ENCODE peak calls at places on chromosomes 4 and X, in six cellular contexts. Q, V, E, F, S and D are unnamed samples.

GRCh38 chrX:48472851-48473717 is 2.9 kb upstream of the FTSJ1 start:
- DNase-seq in F (no peak), E (no peak), S (no peak), Q (no peak), V (no peak), D (no peak)

GRCh38 chr4:66943117-66943516 is 602.2 kb downstream of the CENPC start:
- DNase-seq in E (no peak), F (no peak), V (no peak), Q (no peak), S (no peak), D (no peak)

GRCh38 chrX:118666521-118666920 is 60.9 kb upstream of the IL13RA1 start:
- DNase-seq in S (no peak), V (no peak), F (no peak), Q (peak; percentile 33), E (no peak), D (no peak)

GRCh38 chr4:99437686-99438577 is 2.8 kb upstream of the ADH7 start:
- DNase-seq in S (no peak), E (no peak), V (no peak), F (no peak), Q (no peak), D (no peak)

GRCh38 chr4:63169836-63170235 is 1239.4 kb downstream of the TECRL start:
- DNase-seq in F (no peak), E (no peak), Q (no peak), V (no peak), S (no peak), D (no peak)

GRCh38 chrX:129938081-129938480 is 32.1 kb downstream of the UTP14A start:
- DNase-seq in E (no peak), Q (no peak), V (no peak), F (no peak), S (no peak), D (no peak)

GRCh38 chrX:135345328-135345645 is 36.0 kb downstream of the ETDC start:
- DNase-seq in F (peak; percentile 30), V (peak; percentile 58), S (peak; percentile 34), E (no peak), Q (no peak), D (peak; percentile 29)

GRCh38 chrX:129449141-129449540 is 74.1 kb downstream of the SMARCA1 start:
- DNase-seq in F (no peak), Q (peak; percentile 13), S (no peak), V (no peak), E (no peak), D (no peak)

GRCh38 chrX:85244411-85245210 is 820 bp downstream of the ZNF711 start:
- DNase-seq in V (peak; percentile 22), E (no peak), S (peak; percentile 18), Q (peak; percentile 18), F (peak; percentile 60), D (no peak)

GRCh38 chr4:15118281-15118680 is 116.0 kb downstream of the CPEB2 start:
- DNase-seq in E (no peak), S (peak; percentile 33), V (no peak), Q (peak; percentile 14), F (no peak), D (no peak)

GRCh38 chrX:675279-675886 is 44.8 kb downstream of the SHOX start:
- DNase-seq in V (no peak), F (no peak), E (no peak), Q (no peak), S (no peak), D (no peak)

GRCh38 chrX:103309860-103310591 is 764 bp downstream of the BEX2 start:
- DNase-seq in F (peak; percentile 56), S (no peak), Q (no peak), E (no peak), V (no peak), D (no peak)

GRCh38 chr4:74111990-74112389 is 13.0 kb upstream of the CXCL2 start:
- DNase-seq in Q (no peak), F (no peak), S (peak; percentile 93), V (no peak), E (peak; percentile 84), D (no peak)

DNA sequence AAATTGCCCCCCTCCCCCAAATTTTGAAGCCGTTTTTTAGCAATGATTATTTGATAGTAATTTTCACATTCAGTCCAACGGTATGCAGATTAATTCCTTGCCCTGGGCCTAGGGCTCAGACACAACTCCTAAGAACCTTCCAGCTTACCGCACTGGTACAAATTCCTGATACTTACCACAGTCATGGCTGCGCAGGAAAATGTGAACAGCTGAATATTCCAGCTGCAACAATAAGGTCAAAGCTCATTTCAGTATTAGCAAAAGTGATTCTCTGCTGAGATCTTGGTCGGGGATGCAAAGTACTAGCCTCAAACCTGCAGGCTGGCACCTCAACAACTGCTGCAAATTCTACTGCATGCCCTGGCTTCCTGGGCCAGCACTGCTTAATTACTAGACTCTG is 3.0 kb downstream of the ATP11C start:
- DNase-seq in Q (no peak), V (no peak), F (no peak), S (no peak), E (no peak), D (no peak)
- H3K4me3 ChIP-seq in Q (no peak overlapping the region), V (no peak overlapping the region), F (peak overlapping the region; percentile 59), S (no peak overlapping the region), E (no peak overlapping the region), D (no peak overlapping the region)

GRCh38 chrX:107272431-107272921 is 66.1 kb downstream of the DNAAF6 start:
- DNase-seq in E (no peak), S (no peak), F (peak; percentile 41), Q (peak; percentile 64), V (peak; percentile 33), D (no peak)
- TF ChIP-seq CTCF in E (no peak), S (no peak), F (no peak), Q (peak; percentile 72), V (no peak), D (no peak)

DNA sequence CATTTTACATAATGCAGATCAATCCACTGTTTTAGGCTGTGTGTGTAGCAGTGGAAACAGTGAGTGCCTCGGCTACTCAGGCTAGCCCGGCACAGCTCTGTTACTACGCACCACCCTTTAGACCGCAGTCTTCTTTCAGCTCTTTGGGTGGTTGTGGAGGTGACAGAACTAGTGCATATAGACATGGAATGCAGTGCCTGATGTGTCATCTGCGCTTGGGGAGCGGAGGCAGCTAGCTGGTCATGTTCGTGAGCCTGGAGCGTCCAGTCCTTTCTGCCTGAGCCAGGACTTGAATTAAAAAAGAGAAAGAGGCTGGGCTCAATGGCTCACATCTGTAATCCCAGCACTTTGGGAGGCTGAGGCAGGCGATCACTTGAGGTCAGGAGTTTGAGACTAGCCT is 4.8 kb downstream of the TBC1D14 start:
- DNase-seq in E (no peak), V (no peak), F (no peak), S (no peak), Q (no peak), D (no peak)
- H3K4me1 ChIP-seq in E (peaks cover 36% of the 10 kb centered on the region), V (peaks cover 38% of the 10 kb centered on the region), F (peaks cover 40% of the 10 kb centered on the region), S (peaks cover 16% of the 10 kb centered on the region), Q (peaks cover 46% of the 10 kb centered on the region), D (peaks cover 23% of the 10 kb centered on the region)

DNA sequence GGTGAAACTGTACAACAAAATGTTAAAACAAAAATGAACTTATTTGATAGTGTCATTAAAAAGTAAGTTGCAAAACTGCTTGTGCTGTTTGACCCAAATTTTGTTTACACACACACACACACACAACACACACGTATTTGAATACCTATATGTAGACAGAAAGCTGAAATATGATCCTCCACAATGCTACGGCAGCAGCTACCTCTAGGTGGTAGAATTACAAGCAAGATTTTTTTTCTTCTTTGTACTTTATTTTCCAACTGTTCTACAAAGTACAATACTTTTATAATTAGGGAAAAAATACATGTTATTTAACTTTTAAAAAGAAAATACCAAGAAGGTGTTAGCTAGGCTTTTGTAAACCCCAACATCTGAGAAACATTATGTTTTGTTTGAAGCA is 1.2 kb downstream of the CYTL1 start:
- DNase-seq in E (no peak), F (no peak), S (no peak), V (no peak), Q (peak; percentile 11), D (no peak)
- H3K4me3 ChIP-seq in E (no peak overlapping the region), F (no peak overlapping the region), S (no peak overlapping the region), V (no peak overlapping the region), Q (no peak overlapping the region), D (no peak overlapping the region)

GRCh38 chr4:186726150-186726439 is 2.4 kb upstream of the FAT1 start:
- DNase-seq in F (no peak), Q (no peak), E (no peak), S (no peak), V (no peak), D (no peak)

GRCh38 chr4:186727977-186728519 is 4.4 kb upstream of the FAT1 start:
- DNase-seq in V (no peak), E (no peak), F (no peak), Q (peak; percentile 72), S (no peak), D (no peak)

GRCh38 chr4:186728631-186729271 is 5.1 kb upstream of the FAT1 start:
- DNase-seq in E (no peak), S (peak; percentile 61), V (no peak), F (no peak), Q (peak; percentile 50), D (no peak)

GRCh38 chr4:186726440-186727148 is 2.9 kb upstream of the FAT1 start:
- DNase-seq in S (peak; percentile 71), Q (peak; percentile 81), E (peak; percentile 60), V (peak; percentile 84), F (peak; percentile 75), D (peak; percentile 52)

DNA sequence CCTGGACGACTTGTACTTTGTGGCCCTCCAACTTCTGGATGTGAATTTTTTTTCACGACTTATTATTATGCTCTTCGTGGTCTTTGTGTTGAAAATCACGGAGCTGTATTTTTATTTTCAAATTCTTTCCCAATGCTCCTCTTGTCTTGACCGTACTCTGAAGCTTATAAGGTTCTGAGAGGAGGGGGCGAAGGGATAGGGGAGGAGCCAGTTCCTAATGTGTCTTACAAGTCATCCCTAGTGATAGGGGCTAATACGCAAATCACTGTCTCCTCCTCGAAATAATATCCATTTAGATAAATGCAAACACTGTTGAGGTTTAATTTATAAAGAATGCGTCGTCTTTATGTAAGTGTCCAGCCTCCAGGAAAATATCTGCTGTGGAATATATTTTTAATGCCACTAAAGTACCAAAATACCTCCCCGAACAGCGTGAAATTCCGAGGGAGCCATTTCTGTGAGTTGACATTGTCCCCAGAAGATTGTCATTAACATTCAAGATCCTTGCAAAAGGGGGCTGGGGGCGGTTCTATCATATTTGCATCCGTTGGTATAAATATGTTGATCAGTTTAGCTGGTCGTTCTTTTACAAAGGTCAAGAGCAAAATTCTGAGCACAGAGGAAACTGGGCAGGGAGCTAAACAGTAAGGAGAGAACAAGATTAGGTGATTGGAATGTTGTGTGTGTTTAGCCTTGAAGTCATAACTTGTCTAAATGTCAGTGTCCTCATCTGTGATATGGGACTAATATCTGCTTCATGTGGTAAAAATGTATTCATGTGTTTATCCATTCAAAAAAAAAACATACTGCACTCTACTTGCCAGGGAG is 3.7 kb upstream of the FAT1 start:
- DNase-seq in S (peak; percentile 36), F (no peak), V (no peak), E (no peak), Q (peak; percentile 47), D (no peak)
- TF ChIP-seq CTCF in S (no peak), F (no peak), V (no peak), E (no peak), Q (no peak), D (no peak)

GRCh38 chr4:113576947-113577678 is 184.4 kb downstream of the CAMK2D start:
- DNase-seq in F (no peak), V (no peak), E (no peak), Q (no peak), S (peak; percentile 13), D (no peak)
- H3K4me1 ChIP-seq in F (peaks cover 4% of the 10 kb centered on the region), V (peaks cover 31% of the 10 kb centered on the region), E (peaks cover 2% of the 10 kb centered on the region), Q (peaks cover 11% of the 10 kb centered on the region), S (peaks cover 17% of the 10 kb centered on the region), D (no peaks in the 10 kb centered on the region)

GRCh38 chr4:150582881-150583286 is 933 bp downstream of the MAB21L2 start:
- DNase-seq in S (peak; percentile 19), Q (no peak), V (peak; percentile 33), F (peak; percentile 48), E (no peak), D (no peak)
- H3K4me3 ChIP-seq in S (peak overlapping the region; percentile 84), Q (no peak overlapping the region), V (peak overlapping the region; percentile 48), F (peak overlapping the region; percentile 87), E (peak overlapping the region; percentile 8), D (peak overlapping the region; percentile 23)